ENCODE peak calls at places on chromosomes 12 and 14, in seven cellular contexts. V is IMR-90, T is lower lobe of right lung, K is GM06990, X is HCT116, E is heart left ventricle, S is foreskin fibroblast. L is an unnamed sample.
A peak's percentile ranks its signal among the peaks of the same experiment; 100 is the strongest.

GRCh38 chr12:40691913-40692616 is at the start of gene CNTN1:
- DNase-seq in T (peak; percentile 57), E (no peak), X (peak; percentile 36), S (peak; percentile 13), K (peak; percentile 33), V (peak; percentile 0), L (no peak)

GRCh38 chr14:24231263-24232120 is 675 bp downstream of the NEDD8 start:
- DNase-seq in T (no peak), X (no peak), V (no peak), S (no peak), K (no peak), E (no peak), L (no peak)

GRCh38 chr14:102819176-102819628 is 42.0 kb downstream of the TRAF3 start:
- DNase-seq in K (peak; percentile 75), V (no peak), E (no peak), T (no peak), X (no peak), S (no peak), L (peak; percentile 85)

GRCh38 chr12:28202374-28203130 is 12.3 kb downstream of the CCDC91 start:
- DNase-seq in E (no peak), V (no peak), S (no peak), X (no peak), K (no peak), T (no peak), L (no peak)

GRCh38 chr14:22981090-22982012 is 1.0 kb downstream of the AJUBA start:
- DNase-seq in S (no peak), X (no peak), E (no peak), V (no peak), T (peak; percentile 55), K (no peak), L (no peak)

GRCh38 chr14:36976571-36977023 is 195.8 kb downstream of the SLC25A21 start:
- DNase-seq in E (no peak), V (peak; percentile 37), K (no peak), T (no peak), S (no peak), X (no peak), L (no peak)

GRCh38 chr14:105537580-105538474 is 11.4 kb downstream of the TMEM121 start:
- DNase-seq in K (no peak), X (no peak), S (no peak), E (peak; percentile 56), V (no peak), T (peak; percentile 78), L (no peak)

GRCh38 chr14:100653409-100653808 is 66.2 kb upstream of the BEGAIN start:
- DNase-seq in S (no peak), T (no peak), E (no peak), V (no peak), X (no peak), K (no peak), L (no peak)

GRCh38 chr12:5966486-5967095 is 21.5 kb upstream of the ANO2 start:
- DNase-seq in E (no peak), V (no peak), T (no peak), X (no peak), K (no peak), S (no peak), L (no peak)

GRCh38 chr12:20624718-20625117 is 70.4 kb upstream of the SLCO1C1 start:
- DNase-seq in K (no peak), E (no peak), V (peak; percentile 30), X (peak; percentile 40), S (peak; percentile 4), T (no peak), L (no peak)

GRCh38 chr12:95848575-95849388 is 10.0 kb upstream of the SNRPF start:
- DNase-seq in T (no peak), X (no peak), E (no peak), K (no peak), V (peak; percentile 48), S (peak; percentile 28), L (no peak)

GRCh38 chr12:62604856-62605255 is 138.2 kb downstream of the MON2 start:
- DNase-seq in K (no peak), V (peak; percentile 35), S (no peak), T (no peak), X (no peak), E (no peak), L (no peak)

GRCh38 chr12:8980137-8980536 is 9.2 kb upstream of the KLRG1 start:
- DNase-seq in S (no peak), E (no peak), K (no peak), V (no peak), X (no peak), T (no peak), L (no peak)

GRCh38 chr14:96827310-96827709 is 30.1 kb downstream of the VRK1 start:
- DNase-seq in T (no peak), K (no peak), S (no peak), X (no peak), E (no peak), V (no peak), L (no peak)

GRCh38 chr12:56398324-56398723 is 35.7 kb upstream of the APOF start:
- DNase-seq in K (no peak), S (no peak), T (no peak), V (no peak), X (no peak), E (no peak), L (no peak)

GRCh38 chr12:86613306-86613705 is 357.1 kb upstream of the MGAT4C start:
- DNase-seq in K (no peak), V (no peak), S (no peak), E (no peak), X (no peak), T (no peak), L (no peak)

GRCh38 chr14:76262591-76262990 is 110.9 kb downstream of the GPATCH2L start:
- DNase-seq in T (no peak), S (no peak), X (no peak), E (no peak), V (no peak), K (no peak), L (no peak)

GRCh38 chr14:68969278-68969677 is 9.8 kb downstream of the ACTN1 start:
- DNase-seq in X (no peak), K (no peak), S (no peak), T (no peak), V (no peak), E (peak; percentile 30), L (no peak)

GRCh38 chr12:62817556-62818271 is 117.2 kb downstream of the PPM1H start:
- DNase-seq in T (no peak), E (peak; percentile 40), K (no peak), S (no peak), X (no peak), V (peak; percentile 61), L (no peak)

GRCh38 chr14:69010632-69011031 is 31.5 kb upstream of the ACTN1 start:
- DNase-seq in T (no peak), E (no peak), K (no peak), S (no peak), V (no peak), X (no peak), L (no peak)

GRCh38 chr12:99059824-99060526 is 414.9 kb downstream of the APAF1 start:
- DNase-seq in T (no peak), E (peak; percentile 25), S (no peak), X (no peak), V (no peak), K (no peak), L (no peak)

GRCh38 chr14:98984027-98984718 is 287.8 kb downstream of the BCL11B start:
- DNase-seq in S (no peak), X (no peak), T (no peak), K (no peak), E (no peak), V (no peak), L (no peak)

GRCh38 chr14:52700701-52701172 is 5.4 kb upstream of the ERO1A start:
- DNase-seq in K (no peak), V (peak; percentile 33), T (no peak), X (peak; percentile 66), S (peak; percentile 11), E (no peak), L (no peak)

GRCh38 chr12:402127-402456 is 648 bp downstream of the CCDC77 start:
- DNase-seq in T (no peak), K (no peak), S (peak; percentile 25), X (no peak), E (no peak), V (peak; percentile 41), L (no peak)

GRCh38 chr12:68915055-68915454 is 17.9 kb downstream of the CPM start:
- DNase-seq in E (no peak), S (peak; percentile 71), T (no peak), V (peak; percentile 87), K (no peak), X (no peak), L (no peak)

GRCh38 chr12:49809369-49810158 is 18.6 kb downstream of the NCKAP5L start:
- DNase-seq in T (peak; percentile 66), K (no peak), S (no peak), X (no peak), V (no peak), E (peak; percentile 75), L (no peak)

GRCh38 chr14:70292716-70293115 is 66.8 kb downstream of the COX16 start:
- DNase-seq in V (no peak), S (no peak), E (no peak), K (no peak), X (no peak), T (no peak), L (no peak)
- TF ChIP-seq CTCF in V (no peak), S (no peak), E (no peak), K (no peak), X (no peak), T (no peak), L (no peak)

DNA sequence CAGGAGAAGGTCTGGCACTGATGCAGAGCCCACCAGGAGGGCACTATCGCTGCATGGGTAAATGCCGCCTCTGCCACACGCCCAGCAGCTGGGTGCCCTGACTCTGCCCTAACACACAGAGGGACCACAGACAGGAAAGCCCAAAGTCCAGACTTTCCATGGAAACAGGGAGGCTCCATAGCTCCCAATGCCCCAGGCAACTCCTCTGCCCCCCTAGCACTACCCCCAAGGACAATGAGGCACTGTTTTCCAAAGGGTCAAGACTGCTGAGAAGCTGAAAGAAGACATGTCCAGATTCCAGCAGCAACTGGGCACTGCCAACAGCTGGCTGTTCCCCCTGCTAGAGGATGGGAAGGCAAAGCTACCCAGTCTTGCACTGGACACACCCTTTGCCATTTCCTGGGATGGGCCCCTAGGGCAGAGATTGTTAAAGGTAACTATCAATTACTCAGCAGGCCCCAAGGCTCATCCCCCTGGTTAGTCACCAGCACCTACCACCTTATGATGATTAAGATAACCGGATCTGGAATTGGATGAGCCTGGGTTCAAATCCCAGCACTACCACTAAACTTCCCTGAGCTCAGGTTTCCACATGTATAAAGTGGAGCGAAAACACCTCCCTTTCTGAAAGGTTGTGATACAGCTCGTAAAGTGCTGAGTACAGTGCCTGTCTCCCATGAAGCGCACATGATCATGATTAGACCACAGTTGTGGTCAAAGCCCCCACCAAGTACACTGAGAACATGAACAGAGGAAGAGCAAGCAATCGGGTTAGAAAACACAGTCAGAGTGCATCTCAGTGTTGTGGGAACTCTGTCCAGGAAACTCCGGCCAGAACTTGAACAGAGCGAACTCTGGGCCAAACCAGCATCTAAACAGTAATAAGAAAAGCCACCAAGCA is 3.3 kb downstream of the PXN start:
- DNase-seq in E (no peak), S (no peak), K (no peak), T (no peak), V (no peak), X (peak; percentile 70), L (no peak)
- H3K4me3 ChIP-seq in E (peak overlapping the region; percentile 96), S (peak overlapping the region; percentile 93), K (no peak overlapping the region), T (peak overlapping the region; percentile 90), V (no peak overlapping the region), X (peak overlapping the region; percentile 85), L (no peak overlapping the region)

GRCh38 chr14:51562816-51563215 is 88.9 kb upstream of the FRMD6 start:
- DNase-seq in E (no peak), T (no peak), X (no peak), V (peak; percentile 68), K (no peak), S (peak; percentile 41), L (no peak)
- TF ChIP-seq CTCF in E (no peak), T (no peak), X (no peak), V (no peak), K (no peak), S (no peak), L (no peak)

GRCh38 chr12:112126916-112127315 is 1.6 kb downstream of the TRAFD1 start:
- DNase-seq in K (no peak), X (no peak), E (no peak), S (no peak), V (peak; percentile 59), T (no peak), L (no peak)
- H3K4me3 ChIP-seq in K (peak overlapping the region; percentile 92), X (no peak overlapping the region), E (peak overlapping the region; percentile 69), S (peak overlapping the region; percentile 53), V (peak overlapping the region; percentile 83), T (peak overlapping the region; percentile 87), L (peak overlapping the region; percentile 75)

L was measured in GM12864.